ENCODE peak calls at places on chromosome 9, in five cellular contexts. S is nucleus accumbens; C is AML-193; M is activated T-cell treated with anti-CD3 and anti-CD28 coated beads, Interleukin-2, amount 50 U/mL, for 72 hours; X is uterus. I is an unnamed sample.

GRCh38 chr9:127092041-127092608 is 30.3 kb downstream of the ANGPTL2 start:
- DNase-seq in S (no peak), C (no peak), M (no peak), X (no peak), I (no peak)

GRCh38 chr9:95770653-95771131 is 104.8 kb upstream of the ERCC6L2 start:
- DNase-seq in S (no peak), C (no peak), M (no peak), X (no peak), I (no peak)

GRCh38 chr9:77851862-77852602 is 179.6 kb downstream of the GNAQ start:
- DNase-seq in S (no peak), C (peak; percentile 37), M (no peak), X (no peak), I (no peak)

GRCh38 chr9:90523953-90524352 is 118.7 kb downstream of the DIRAS2 start:
- DNase-seq in S (no peak), C (no peak), M (no peak), X (no peak), I (no peak)

GRCh38 chr9:35907732-35908483 is 1.4 kb upstream of the SPAAR start:
- DNase-seq in S (no peak), C (no peak), M (no peak), X (peak; percentile 88), I (no peak)

GRCh38 chr9:136185066-136185465 is 19.9 kb downstream of the LHX3 start:
- DNase-seq in S (no peak), C (no peak), M (no peak), X (no peak), I (no peak)

GRCh38 chr9:4740373-4740622 is 704 bp downstream of the AK3 start:
- DNase-seq in S (no peak), C (peak; percentile 15), M (no peak), X (no peak), I (no peak)

GRCh38 chr9:76181020-76181641 is 213.1 kb downstream of the RFK start:
- DNase-seq in S (no peak), C (peak; percentile 81), M (peak; percentile 21), X (no peak), I (no peak)

GRCh38 chr9:38066907-38067610 is 2.0 kb downstream of the SHB start:
- DNase-seq in S (peak; percentile 14), C (no peak), M (peak; percentile 23), X (peak; percentile 58), I (no peak)

GRCh38 chr9:82961504-82962125 is 101.3 kb downstream of the RASEF start:
- DNase-seq in S (peak; percentile 73), C (peak; percentile 33), M (peak; percentile 61), X (peak; percentile 52), I (peak; percentile 72)

GRCh38 chr9:99873531-99873930 is 32.9 kb upstream of the STX17 start:
- DNase-seq in S (no peak), C (no peak), M (no peak), X (no peak), I (no peak)

GRCh38 chr9:22097712-22098111 is 88.6 kb upstream of the CDKN2B start:
- DNase-seq in S (no peak), C (no peak), M (peak; percentile 21), X (no peak), I (no peak)

GRCh38 chr9:92964607-92964975 is 17.3 kb downstream of the FGD3 start:
- DNase-seq in S (no peak), C (no peak), M (no peak), X (no peak), I (no peak)

GRCh38 chr9:118596374-118597015 is 772.7 kb downstream of the BRINP1 start:
- DNase-seq in S (no peak), C (no peak), M (no peak), X (no peak), I (no peak)